ENCODE peak calls at places on chromosomes 4 and X, in seven cellular contexts. B, D, G, F, Q, T and O are unnamed samples.

GRCh38 chr4:189845145-189845846 is 95.4 kb upstream of the FRG1 start:
- DNase-seq in B (no peak), D (no peak), G (no peak), F (peak), Q (no peak), T (no peak), O (no peak)

GRCh38 chr4:7759221-7759620 is 180.4 kb downstream of the AFAP1 start:
- DNase-seq in B (no peak), D (no peak), G (no peak), F (no peak), Q (no peak), T (peak), O (no peak)

GRCh38 chrX:17976955-17977354 is 115.9 kb upstream of the RAI2 start:
- DNase-seq in B (no peak), D (no peak), G (peak), F (no peak), Q (no peak), T (no peak), O (no peak)

GRCh38 chr4:22457348-22457747 is 58.5 kb downstream of the ADGRA3 start:
- DNase-seq in B (no peak), D (no peak), G (no peak), F (no peak), Q (no peak), T (no peak), O (no peak)

GRCh38 chr4:71389149-71389840 is 50.5 kb downstream of the SLC4A4 start:
- DNase-seq in B (no peak), D (peak), G (no peak), F (peak), Q (no peak), T (no peak), O (no peak)

GRCh38 chrX:54248309-54248708 is 65.3 kb upstream of the FAM120C start:
- DNase-seq in B (peak), D (peak), G (peak), F (peak), Q (no peak), T (no peak), O (no peak)

GRCh38 chrX:20529301-20529700 is 262.6 kb upstream of the RPS6KA3 start:
- DNase-seq in B (no peak), D (no peak), G (no peak), F (no peak), Q (no peak), T (no peak), O (no peak)

GRCh38 chr4:182215171-182215570 is 28.0 kb upstream of the TENM3 start:
- DNase-seq in B (no peak), D (no peak), G (no peak), F (no peak), Q (no peak), T (no peak), O (no peak)

GRCh38 chrX:153972368-153973126 is at the start of gene TMEM187:
- DNase-seq in B (peak), D (peak), G (peak), F (peak), Q (peak), T (peak), O (peak)

GRCh38 chrX:71532078-71532752 is 689 bp upstream of the OGT start:
- DNase-seq in B (peak), D (peak), G (no peak), F (peak), Q (no peak), T (peak), O (no peak)